ENCODE peak calls at places on chromosomes 7 and 10, in ten cellular contexts. N is heart left ventricle, J is A549, X is body of pancreas, B is gastrocnemius medialis, H is NB4, R is right lobe of liver, M is adrenal gland, V is prostate gland, Y is K562. Q is an unnamed sample.

GRCh38 chr10:87864497-87865059 is 1.2 kb downstream of the PTEN start:
- DNase-seq in V (no peak), R (no peak), M (no peak), B (no peak), J (no peak), X (no peak), H (peak; percentile 56), Y (peak; percentile 13), N (no peak), Q (peak; percentile 68)

GRCh38 chr10:51838506-51838905 is 139.1 kb upstream of the CSTF2T start:
- DNase-seq in B (no peak), N (no peak), Y (no peak), J (no peak), M (no peak), X (no peak), H (no peak), V (no peak), R (no peak), Q (no peak)

GRCh38 chr10:132460691-132461090 is 63.7 kb downstream of the PWWP2B start:
- DNase-seq in V (no peak), N (no peak), B (no peak), M (no peak), J (no peak), Y (no peak), R (peak; percentile 40), H (no peak), X (no peak), Q (no peak)

GRCh38 chr10:93225938-93226337 is 152.2 kb downstream of the CYP26A1 start:
- DNase-seq in M (no peak), N (no peak), Y (no peak), B (no peak), J (no peak), X (no peak), R (peak; percentile 93), H (no peak), V (no peak), Q (no peak)

GRCh38 chr7:107982463-107982862 is 20.5 kb downstream of the LAMB1 start:
- DNase-seq in Y (no peak), H (no peak), N (no peak), V (no peak), R (no peak), B (no peak), X (no peak), M (no peak), J (no peak), Q (no peak)

GRCh38 chr10:99484626-99485581 is 47.8 kb upstream of the NKX2-3 start:
- DNase-seq in R (no peak), V (no peak), J (peak; percentile 18), H (peak; percentile 10), Y (peak; percentile 14), N (no peak), X (peak; percentile 11), B (no peak), M (no peak), Q (no peak)

GRCh38 chr7:123622660-123623386 is 21.2 kb downstream of the ASB15 start:
- DNase-seq in H (no peak), B (peak; percentile 70), X (no peak), M (no peak), V (no peak), J (no peak), Y (no peak), R (no peak), N (no peak), Q (no peak)

GRCh38 chr7:15558747-15559146 is 3.1 kb downstream of the AGMO start:
- DNase-seq in H (no peak), Y (no peak), M (no peak), X (no peak), R (no peak), N (no peak), B (no peak), V (no peak), J (no peak), Q (no peak)

GRCh38 chr10:31647861-31648260 is 280.8 kb downstream of the ARHGAP12 start:
- DNase-seq in V (no peak), N (no peak), J (no peak), M (no peak), B (no peak), H (no peak), R (no peak), Y (no peak), X (no peak), Q (no peak)

GRCh38 chr7:42347616-42348015 is 110.6 kb upstream of the GLI3 start:
- DNase-seq in V (no peak), M (no peak), H (no peak), R (no peak), J (no peak), B (no peak), Y (no peak), X (no peak), N (no peak), Q (no peak)

GRCh38 chr7:50739744-50740455 is 42.8 kb downstream of the GRB10 start:
- DNase-seq in R (no peak), V (no peak), J (no peak), X (no peak), M (no peak), N (no peak), B (no peak), H (no peak), Y (no peak), Q (no peak)

GRCh38 chr10:72173267-72173634 is 42.6 kb upstream of the ANAPC16 start:
- DNase-seq in N (no peak), V (no peak), H (peak; percentile 16), M (no peak), X (no peak), J (no peak), B (no peak), R (no peak), Y (no peak), Q (no peak)

GRCh38 chr10:93600861-93601773 is at the start of gene RBP4:
- DNase-seq in X (peak; percentile 39), R (peak; percentile 96), J (no peak), B (no peak), Y (no peak), V (no peak), H (peak; percentile 86), M (peak; percentile 35), N (no peak), Q (no peak)

GRCh38 chr7:139482662-139483466 is 609 bp downstream of the KLRG2 start:
- DNase-seq in Y (no peak), X (peak; percentile 37), M (no peak), J (no peak), N (no peak), B (no peak), V (no peak), H (peak; percentile 55), R (no peak), Q (peak; percentile 13)

GRCh38 chr10:132626761-132627735 is 89.5 kb downstream of the INPP5A start:
- DNase-seq in N (no peak), X (no peak), J (no peak), R (peak; percentile 52), H (no peak), B (no peak), V (no peak), M (no peak), Y (no peak), Q (no peak)

GRCh38 chr7:29921404-29922010 is 68.1 kb downstream of the SCRN1 start:
- DNase-seq in V (peak; percentile 39), M (peak; percentile 31), J (peak; percentile 28), R (no peak), X (peak; percentile 46), Y (peak; percentile 67), B (no peak), N (peak; percentile 35), H (peak; percentile 80), Q (peak; percentile 80)

GRCh38 chr7:5421626-5422323 is 1.9 kb downstream of the TNRC18 start:
- DNase-seq in N (peak; percentile 73), J (peak; percentile 24), M (peak; percentile 54), H (peak; percentile 81), B (no peak), V (peak; percentile 65), X (peak; percentile 76), Y (no peak), R (peak; percentile 78), Q (peak; percentile 53)
- TF ChIP-seq POLR2A in N (no peak), J (no peak), M (peak; percentile 56), H (no peak), B (peak; percentile 82), V (peak; percentile 35), X (peak; percentile 18), Y (no peak), R (peak; percentile 32), Q (peak; percentile 25)

GRCh38 chr7:116525913-116526857 is 1.3 kb downstream of the CAV1 start:
- DNase-seq in H (peak; percentile 63), V (peak; percentile 62), M (peak; percentile 55), Y (peak; percentile 94), X (peak; percentile 73), N (peak; percentile 87), R (peak; percentile 79), B (peak; percentile 53), J (peak; percentile 83), Q (peak; percentile 77)
- TF ChIP-seq POLR2A in H (no peak), V (peak; percentile 25), M (no peak), Y (no peak), X (peak; percentile 25), N (no peak), R (no peak), B (peak; percentile 58), J (peak; percentile 30), Q (no peak)

GRCh38 chr7:93117852-93118530 is at the start of gene SAMD9:
- DNase-seq in J (peak; percentile 73), V (peak; percentile 23), H (peak; percentile 93), M (peak; percentile 80), X (peak; percentile 65), N (peak; percentile 61), Y (peak; percentile 82), R (no peak), B (peak; percentile 18), Q (peak; percentile 91)
- TF ChIP-seq POLR2A in J (no peak), V (no peak), H (peak; percentile 30), M (peak; percentile 56), X (no peak), N (no peak), Y (no peak), R (peak; percentile 27), B (peak; percentile 10), Q (peak; percentile 69)

GRCh38 chr7:158910254-158911053 is 54.1 kb downstream of the DYNC2I1 start:
- DNase-seq in N (no peak), Y (peak; percentile 52), J (no peak), X (no peak), B (no peak), R (no peak), H (peak; percentile 16), V (no peak), M (no peak), Q (no peak)
- TF ChIP-seq POLR2A in N (no peak), Y (no peak), J (no peak), X (no peak), B (no peak), R (no peak), H (no peak), V (no peak), M (no peak), Q (no peak)

DNA sequence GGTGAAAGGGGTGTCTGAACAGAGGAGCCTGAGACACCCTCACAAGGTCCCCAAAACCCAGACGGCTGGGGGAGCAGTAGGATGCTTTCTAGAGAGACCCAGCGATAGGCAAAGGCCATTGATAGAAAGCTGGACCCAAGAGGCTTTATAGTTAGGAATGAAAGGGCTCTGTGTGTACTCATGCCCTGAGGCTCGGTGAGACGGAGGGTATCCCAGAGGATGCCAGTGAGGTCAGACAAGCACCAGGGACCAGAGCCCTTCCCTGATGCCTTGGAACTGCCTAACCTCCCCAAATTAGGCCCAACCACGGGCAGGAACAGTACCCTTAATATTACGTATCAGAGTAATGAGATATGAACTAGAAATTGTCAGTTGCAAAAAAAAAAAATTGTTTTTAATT is 48.6 kb upstream of the RTKN2 start:
- DNase-seq in B (no peak), R (no peak), V (no peak), J (no peak), N (no peak), H (no peak), X (no peak), M (no peak), Y (no peak), Q (no peak)
- TF ChIP-seq POLR2A in B (no peak), R (no peak), V (no peak), J (no peak), N (no peak), H (no peak), X (no peak), M (no peak), Y (no peak), Q (no peak)

Q was measured in erythroblast.